ENCODE peak calls at places on chromosomes 5 and 9, in nine cellular contexts. C is A549; P is ovary; L is fibroblast of lung; K is left ventricle myocardium inferior; B is IMR-90; V is suprapubic skin; D is pancreas; H is CD8-positive, alpha-beta memory T cell. A is an unnamed sample.

GRCh38 chr5:117690603-117691002 is 1116.0 kb upstream of the SEMA6A start:
- DNase-seq in B (no peak), C (no peak), D (no peak), L (no peak), H (no peak), P (no peak), K (no peak), V (no peak), A (no peak)

GRCh38 chr9:79663299-79663698 is 91.5 kb downstream of the TLE4 start:
- DNase-seq in D (no peak), P (no peak), K (no peak), H (no peak), L (peak; percentile 12), C (no peak), B (no peak), V (no peak), A (no peak)

GRCh38 chr9:98327249-98327561 is 71.8 kb upstream of the TBC1D2 start:
- DNase-seq in B (no peak), D (no peak), V (no peak), P (no peak), L (no peak), H (no peak), C (no peak), K (no peak), A (no peak)

GRCh38 chr5:111929892-111930291 is 172.9 kb upstream of the NREP start:
- DNase-seq in L (peak; percentile 93), B (peak; percentile 92), P (no peak), K (no peak), D (no peak), H (no peak), V (no peak), C (peak; percentile 15), A (no peak)

GRCh38 chr5:81756016-81756415 is 5.1 kb upstream of the SSBP2 start:
- DNase-seq in L (no peak), B (no peak), D (no peak), V (no peak), K (no peak), H (no peak), C (no peak), P (no peak), A (no peak)

GRCh38 chr9:3237121-3237520 is 288.7 kb downstream of the RFX3 start:
- DNase-seq in C (no peak), B (no peak), P (no peak), K (no peak), V (no peak), L (no peak), H (no peak), D (no peak), A (no peak)

GRCh38 chr9:18459958-18460584 is 13.9 kb upstream of the ADAMTSL1 start:
- DNase-seq in K (no peak), L (peak; percentile 90), B (peak; percentile 76), D (no peak), P (no peak), C (peak; percentile 44), H (no peak), V (no peak), A (no peak)

GRCh38 chr5:175657593-175658271 is at the start of gene HRH2:
- DNase-seq in P (no peak), K (peak; percentile 53), C (peak; percentile 67), D (no peak), B (no peak), L (no peak), V (no peak), H (peak; percentile 23), A (no peak)

GRCh38 chr5:71891856-71892255 is 172.8 kb downstream of the CARTPT start:
- DNase-seq in B (peak; percentile 22), P (no peak), K (peak; percentile 55), H (no peak), C (peak; percentile 26), L (no peak), D (no peak), V (no peak), A (no peak)

GRCh38 chr5:78654386-78654785 is 5.8 kb upstream of the LHFPL2 start:
- DNase-seq in V (no peak), D (no peak), H (no peak), K (no peak), P (no peak), B (no peak), C (no peak), L (no peak), A (no peak)

GRCh38 chr9:122446819-122447484 is 30.8 kb downstream of the OR1J1 start:
- DNase-seq in H (no peak), L (peak; percentile 5), V (no peak), C (no peak), P (no peak), B (peak; percentile 92), K (no peak), D (no peak), A (no peak)

GRCh38 chr9:128121924-128122808 is 5.4 kb downstream of the PTGES2 start:
- DNase-seq in C (no peak), V (peak; percentile 60), L (no peak), P (peak; percentile 36), B (no peak), H (no peak), D (peak; percentile 64), K (peak; percentile 13), A (no peak)

GRCh38 chr5:756865-757345 is 27.6 kb downstream of the ZDHHC11B start:
- DNase-seq in H (no peak), L (no peak), V (peak; percentile 78), K (peak; percentile 73), C (no peak), B (no peak), D (peak; percentile 45), P (no peak), A (no peak)

GRCh38 chr9:115879451-115879850 is 274.1 kb upstream of the PAPPA start:
- DNase-seq in B (no peak), K (no peak), H (no peak), L (no peak), P (no peak), C (no peak), V (no peak), D (no peak), A (no peak)

GRCh38 chr9:115884846-115885245 is 268.7 kb upstream of the PAPPA start:
- DNase-seq in V (no peak), C (no peak), H (no peak), B (peak; percentile 7), K (no peak), L (no peak), P (no peak), D (no peak), A (no peak)

GRCh38 chr9:115882911-115883310 is 270.7 kb upstream of the PAPPA start:
- DNase-seq in D (no peak), V (no peak), H (no peak), K (no peak), C (peak; percentile 22), P (no peak), L (no peak), B (peak; percentile 21), A (no peak)

GRCh38 chr9:115880221-115880620 is 273.4 kb upstream of the PAPPA start:
- DNase-seq in K (no peak), L (peak; percentile 61), V (no peak), B (peak; percentile 11), C (no peak), D (no peak), H (no peak), P (no peak), A (no peak)

GRCh38 chr9:115883467-115884329 is 269.9 kb upstream of the PAPPA start:
- DNase-seq in H (no peak), V (no peak), P (no peak), C (peak; percentile 88), K (no peak), B (peak; percentile 60), L (peak; percentile 77), D (no peak), A (no peak)
- H3K27ac ChIP-seq in H (no peak overlapping the region), V (no peak overlapping the region), P (no peak overlapping the region), C (peak overlapping the region; percentile 76), K (no peak overlapping the region), B (peak overlapping the region; percentile 1), L (no peak overlapping the region), D (no peak overlapping the region), A (no peak overlapping the region)

DNA sequence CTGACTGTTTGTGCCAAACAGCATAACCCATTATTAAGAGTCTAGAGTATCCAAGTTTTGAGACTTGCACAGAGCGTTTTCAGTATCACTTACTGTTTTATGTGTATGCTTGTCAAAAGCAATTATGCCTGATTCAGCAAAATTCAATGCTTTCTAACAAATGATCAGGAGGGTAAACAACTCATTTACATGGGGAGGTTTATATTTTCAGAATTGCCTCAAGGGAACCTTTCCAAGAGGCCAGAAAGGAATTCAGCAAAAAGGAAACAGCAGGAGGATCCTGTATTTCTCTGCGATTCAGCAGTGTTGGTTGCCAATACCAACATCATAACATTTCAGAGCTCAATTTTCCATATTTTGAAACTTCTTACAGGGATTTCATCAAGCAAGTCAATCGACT is 69.3 kb upstream of the DAB2 start:
- DNase-seq in D (no peak), B (peak; percentile 33), K (no peak), L (peak; percentile 77), V (no peak), C (no peak), H (no peak), P (no peak), A (no peak)
- H3K4me3 ChIP-seq in D (no peak overlapping the region), B (no peak overlapping the region), K (no peak overlapping the region), L (peak overlapping the region; percentile 12), V (no peak overlapping the region), C (no peak overlapping the region), H (no peak overlapping the region), P (no peak overlapping the region), A (peak overlapping the region; percentile 24)

DNA sequence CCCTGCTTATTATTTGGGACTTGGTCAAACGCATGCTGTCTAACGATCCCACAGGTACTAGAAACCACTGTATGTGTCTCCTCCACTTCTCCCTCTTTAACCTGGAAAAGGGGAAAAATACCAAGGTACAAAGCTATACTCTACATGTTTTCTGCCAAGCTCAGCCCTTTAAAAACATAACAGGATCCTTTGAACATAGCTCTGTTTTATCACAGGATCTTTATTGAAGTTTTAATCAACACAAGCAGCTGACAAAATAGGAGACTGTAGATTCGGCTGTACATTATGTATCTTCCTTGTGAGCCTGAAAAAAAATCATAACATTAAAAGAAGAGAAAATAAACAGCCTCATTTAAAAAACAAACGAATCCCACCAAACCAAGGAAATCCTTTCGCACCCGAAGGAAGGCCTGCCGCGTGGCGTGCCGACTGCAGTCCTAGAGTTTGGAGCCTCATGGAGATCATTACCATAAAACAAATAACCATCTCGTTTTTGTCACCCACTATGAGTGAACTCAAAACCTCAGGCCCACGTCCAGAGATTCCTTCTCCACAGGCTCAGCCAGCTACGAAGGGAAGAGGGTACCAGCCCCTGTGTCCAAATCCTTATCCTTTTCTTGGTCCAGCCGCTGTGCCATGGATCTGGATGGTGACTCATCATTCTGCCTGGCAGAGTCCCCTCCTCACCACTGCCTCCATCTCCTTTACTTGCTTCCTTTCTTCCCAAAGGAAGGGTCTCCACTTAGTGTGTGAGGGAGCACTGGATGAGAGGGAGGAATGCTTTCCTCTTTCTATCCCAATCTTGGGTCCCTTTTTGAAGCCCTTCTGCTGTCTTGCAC is 651.1 kb downstream of the CCDC171 start:
- DNase-seq in D (no peak), P (no peak), H (no peak), B (peak; percentile 22), C (no peak), K (no peak), V (no peak), L (peak; percentile 60), A (no peak)
- H3K27ac ChIP-seq in D (no peak overlapping the region), P (no peak overlapping the region), H (no peak overlapping the region), B (peak overlapping the region; percentile 68), C (peak overlapping the region; percentile 88), K (no peak overlapping the region), V (no peak overlapping the region), L (peak overlapping the region; percentile 18), A (no peak overlapping the region)

DNA sequence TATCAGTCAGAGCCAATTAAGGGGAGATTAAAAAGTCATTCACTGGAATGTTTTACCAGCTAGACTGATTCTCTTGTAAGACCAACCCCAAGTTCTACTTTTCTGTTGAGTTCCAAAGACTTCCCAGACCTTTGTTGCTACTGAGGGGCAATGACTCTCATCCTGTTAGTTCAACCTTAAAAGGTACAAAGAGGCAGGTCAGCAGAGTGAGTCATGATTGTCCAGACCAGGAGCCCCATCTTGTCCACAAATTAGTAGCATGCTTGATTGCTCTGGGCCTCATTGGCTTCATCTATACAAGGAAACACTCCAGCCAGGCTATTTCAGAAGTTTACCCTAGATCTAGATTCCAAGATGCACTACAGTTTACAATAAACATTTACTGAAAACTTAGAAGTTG is 79.9 kb upstream of the IL7R start:
- DNase-seq in B (no peak), L (no peak), K (no peak), C (no peak), D (no peak), V (no peak), H (no peak), P (no peak), A (no peak)
- H3K4me3 ChIP-seq in B (no peak overlapping the region), L (no peak overlapping the region), K (no peak overlapping the region), C (no peak overlapping the region), D (no peak overlapping the region), V (no peak overlapping the region), H (no peak overlapping the region), P (no peak overlapping the region), A (no peak overlapping the region)

A was measured in thoracic aorta.